ENCODE peak calls at places on chromosomes 11 and 22, in nine cellular contexts. V is uterus; N is AG08395; O is NCI-H2171; G is stimulated activated CD8-positive, alpha-beta memory T cell treated with anti-CD3 and anti-CD28 coated beads, Interleukin-2, amount 100 ng/mL, for 1 hour; U is NB4; T is RPMI7951; H is GM23338; A is hypothalamus. F is an unnamed sample.

GRCh38 chr11:93528757-93529639 is 14.2 kb downstream of the SMCO4 start:
- DNase-seq in H (no peak), U (no peak), V (peak; percentile 31), N (no peak), G (no peak), A (no peak), O (peak; percentile 7), T (no peak), F (no peak)

GRCh38 chr22:17258015-17258827 is 39.0 kb upstream of the ADA2 start:
- DNase-seq in U (peak; percentile 90), N (peak; percentile 12), G (no peak), T (peak; percentile 32), A (peak; percentile 30), O (peak; percentile 82), V (peak; percentile 63), H (peak; percentile 87), F (no peak)

GRCh38 chr11:34416746-34417145 is 22.0 kb upstream of the CAT start:
- DNase-seq in G (no peak), N (no peak), H (no peak), O (no peak), A (no peak), U (peak; percentile 81), T (no peak), V (no peak), F (no peak)

GRCh38 chr11:17695454-17696441 is 23.6 kb upstream of the MYOD1 start:
- DNase-seq in A (no peak), U (no peak), H (peak; percentile 59), T (no peak), V (no peak), N (no peak), O (no peak), G (no peak), F (no peak)

GRCh38 chr11:16946477-16947282 is 67.5 kb downstream of the PLEKHA7 start:
- DNase-seq in N (no peak), T (no peak), U (no peak), H (peak; percentile 43), G (no peak), O (no peak), V (no peak), A (no peak), F (no peak)

GRCh38 chr11:133507185-133507584 is 25.1 kb downstream of the OPCML start:
- DNase-seq in T (no peak), G (no peak), V (no peak), O (no peak), A (no peak), H (no peak), N (no peak), U (no peak), F (no peak)

GRCh38 chr22:44151661-44152060 is 29.1 kb upstream of the PARVG start:
- DNase-seq in N (peak; percentile 92), T (peak; percentile 88), A (no peak), V (no peak), G (no peak), O (no peak), H (no peak), U (no peak), F (no peak)

GRCh38 chr11:91694331-91694730 is 530.3 kb upstream of the FAT3 start:
- DNase-seq in T (no peak), A (no peak), V (no peak), H (no peak), O (no peak), N (no peak), U (no peak), G (no peak), F (no peak)

GRCh38 chr11:28736256-28736655 is 628.1 kb downstream of the METTL15 start:
- DNase-seq in U (no peak), G (no peak), T (no peak), A (no peak), H (no peak), O (no peak), V (no peak), N (no peak), F (no peak)

GRCh38 chr11:32932196-32932595 is 39.6 kb downstream of the QSER1 start:
- DNase-seq in U (no peak), V (no peak), N (no peak), H (no peak), A (no peak), O (no peak), G (no peak), T (no peak), F (no peak)

GRCh38 chr22:23036684-23037428 is 33.5 kb upstream of the GNAZ start:
- DNase-seq in O (peak; percentile 61), H (no peak), N (peak; percentile 83), U (peak; percentile 19), T (peak; percentile 62), G (no peak), A (no peak), V (no peak), F (no peak)

GRCh38 chr11:76419896-76420295 is 24.9 kb upstream of the EMSY start:
- DNase-seq in H (peak; percentile 69), T (peak; percentile 8), U (peak; percentile 44), N (no peak), O (no peak), V (no peak), G (peak; percentile 1), A (no peak), F (no peak)

GRCh38 chr11:80846979-80847378 is 1406.1 kb upstream of the TENM4 start:
- DNase-seq in T (no peak), U (no peak), A (no peak), G (no peak), O (no peak), V (no peak), N (no peak), H (no peak), F (no peak)

GRCh38 chr11:48093795-48094642 is 113.7 kb downstream of the PTPRJ start:
- DNase-seq in U (no peak), N (no peak), V (no peak), H (no peak), T (no peak), A (no peak), O (no peak), G (no peak), F (no peak)

GRCh38 chr22:46803031-46803880 is 40.8 kb downstream of the TBC1D22A start:
- DNase-seq in H (peak; percentile 83), A (no peak), U (peak; percentile 60), O (peak; percentile 4), V (no peak), N (peak; percentile 24), G (peak; percentile 46), T (no peak), F (no peak)

GRCh38 chr22:33520904-33521780 is 399.1 kb downstream of the LARGE1 start:
- DNase-seq in A (no peak), T (no peak), V (no peak), N (no peak), G (no peak), U (no peak), O (no peak), H (no peak), F (no peak)

GRCh38 chr11:64320556-64320955 is 2.6 kb downstream of the PRDX5 start:
- DNase-seq in U (no peak), T (no peak), O (no peak), G (no peak), A (no peak), N (no peak), H (no peak), V (no peak), F (no peak)

GRCh38 chr11:122650619-122651018 is 4.9 kb upstream of the UBASH3B start:
- DNase-seq in H (peak; percentile 17), A (no peak), O (no peak), G (no peak), N (no peak), T (no peak), U (no peak), V (no peak), F (no peak)

GRCh38 chr11:5624489-5625278 is at the start of gene TRIM34:
- DNase-seq in A (peak; percentile 15), V (peak; percentile 62), G (peak; percentile 20), N (peak; percentile 87), U (peak; percentile 80), O (no peak), T (peak; percentile 73), H (peak; percentile 76), F (no peak)

GRCh38 chr22:26579331-26579886 is 10.5 kb downstream of the TPST2 start:
- DNase-seq in N (no peak), H (no peak), O (no peak), V (no peak), G (no peak), T (no peak), A (no peak), U (peak; percentile 83), F (no peak)